ENCODE peak calls at places on chromosome 13, in seven cellular contexts. One of them, this sample, is unnamed.

GRCh38 chr13:22703601-22704209 is 477.1 kb upstream of the SGCG start:
- DNase-seq in MG63: peak
- DNase-seq in stimulated activated CD8-positive, alpha-beta memory T cell treated with anti-CD3 and anti-CD28 coated beads, Interleukin-2, amount 100 ng/mL, for 1 hour: no peak
- DNase-seq in islet precursor cell: no peak
- DNase-seq in glutamatergic neuron: no peak
- DNase-seq in brain microvascular endothelial cell: no peak
- DNase-seq in EL: no peak
- DNase-seq in this sample: no peak

GRCh38 chr13:73056054-73056962 is 2.5 kb upstream of the KLF5 start:
- DNase-seq in MG63: peak
- DNase-seq in stimulated activated CD8-positive, alpha-beta memory T cell treated with anti-CD3 and anti-CD28 coated beads, Interleukin-2, amount 100 ng/mL, for 1 hour: no peak
- DNase-seq in islet precursor cell: peak
- DNase-seq in glutamatergic neuron: no peak
- DNase-seq in brain microvascular endothelial cell: peak
- DNase-seq in EL: peak
- DNase-seq in this sample: no peak

GRCh38 chr13:28022848-28023518 is 34.5 kb upstream of the URAD start:
- DNase-seq in MG63: peak
- DNase-seq in stimulated activated CD8-positive, alpha-beta memory T cell treated with anti-CD3 and anti-CD28 coated beads, Interleukin-2, amount 100 ng/mL, for 1 hour: no peak
- DNase-seq in islet precursor cell: peak
- DNase-seq in glutamatergic neuron: no peak
- DNase-seq in brain microvascular endothelial cell: no peak
- DNase-seq in EL: peak
- DNase-seq in this sample: peak

GRCh38 chr13:96011291-96011875 is 41.8 kb downstream of the UGGT2 start:
- DNase-seq in MG63: no peak
- DNase-seq in stimulated activated CD8-positive, alpha-beta memory T cell treated with anti-CD3 and anti-CD28 coated beads, Interleukin-2, amount 100 ng/mL, for 1 hour: no peak
- DNase-seq in islet precursor cell: no peak
- DNase-seq in glutamatergic neuron: no peak
- DNase-seq in brain microvascular endothelial cell: no peak
- DNase-seq in EL: peak
- DNase-seq in this sample: no peak

GRCh38 chr13:71866173-71867091 is 572 bp downstream of the DACH1 start:
- DNase-seq in MG63: no peak
- DNase-seq in stimulated activated CD8-positive, alpha-beta memory T cell treated with anti-CD3 and anti-CD28 coated beads, Interleukin-2, amount 100 ng/mL, for 1 hour: no peak
- DNase-seq in islet precursor cell: peak
- DNase-seq in glutamatergic neuron: peak
- DNase-seq in brain microvascular endothelial cell: peak
- DNase-seq in EL: no peak
- DNase-seq in this sample: peak

GRCh38 chr13:42040730-42041016 is 7.8 kb upstream of the DGKH start:
- DNase-seq in MG63: peak
- DNase-seq in stimulated activated CD8-positive, alpha-beta memory T cell treated with anti-CD3 and anti-CD28 coated beads, Interleukin-2, amount 100 ng/mL, for 1 hour: no peak
- DNase-seq in islet precursor cell: no peak
- DNase-seq in glutamatergic neuron: no peak
- DNase-seq in brain microvascular endothelial cell: no peak
- DNase-seq in EL: no peak
- DNase-seq in this sample: no peak

GRCh38 chr13:94303644-94304174 is 175.8 kb downstream of the DCT start:
- DNase-seq in MG63: no peak
- DNase-seq in stimulated activated CD8-positive, alpha-beta memory T cell treated with anti-CD3 and anti-CD28 coated beads, Interleukin-2, amount 100 ng/mL, for 1 hour: no peak
- DNase-seq in islet precursor cell: peak
- DNase-seq in glutamatergic neuron: peak
- DNase-seq in brain microvascular endothelial cell: no peak
- DNase-seq in EL: no peak
- DNase-seq in this sample: no peak

GRCh38 chr13:37540228-37540627 is 58.3 kb downstream of the POSTN start:
- DNase-seq in MG63: peak
- DNase-seq in stimulated activated CD8-positive, alpha-beta memory T cell treated with anti-CD3 and anti-CD28 coated beads, Interleukin-2, amount 100 ng/mL, for 1 hour: no peak
- DNase-seq in islet precursor cell: no peak
- DNase-seq in glutamatergic neuron: no peak
- DNase-seq in brain microvascular endothelial cell: peak
- DNase-seq in EL: peak
- DNase-seq in this sample: no peak

GRCh38 chr13:110904748-110905147 is 10.1 kb downstream of the ANKRD10 start:
- DNase-seq in MG63: no peak
- DNase-seq in stimulated activated CD8-positive, alpha-beta memory T cell treated with anti-CD3 and anti-CD28 coated beads, Interleukin-2, amount 100 ng/mL, for 1 hour: no peak
- DNase-seq in islet precursor cell: no peak
- DNase-seq in glutamatergic neuron: no peak
- DNase-seq in brain microvascular endothelial cell: no peak
- DNase-seq in EL: no peak
- DNase-seq in this sample: no peak

GRCh38 chr13:36174923-36175322 is 39.4 kb downstream of the SOHLH2 start:
- DNase-seq in MG63: no peak
- DNase-seq in stimulated activated CD8-positive, alpha-beta memory T cell treated with anti-CD3 and anti-CD28 coated beads, Interleukin-2, amount 100 ng/mL, for 1 hour: no peak
- DNase-seq in islet precursor cell: no peak
- DNase-seq in glutamatergic neuron: no peak
- DNase-seq in brain microvascular endothelial cell: no peak
- DNase-seq in EL: no peak
- DNase-seq in this sample: no peak

GRCh38 chr13:100541882-100542545 is 46.6 kb downstream of the GGACT start:
- DNase-seq in MG63: no peak
- DNase-seq in stimulated activated CD8-positive, alpha-beta memory T cell treated with anti-CD3 and anti-CD28 coated beads, Interleukin-2, amount 100 ng/mL, for 1 hour: no peak
- DNase-seq in islet precursor cell: no peak
- DNase-seq in glutamatergic neuron: no peak
- DNase-seq in brain microvascular endothelial cell: no peak
- DNase-seq in EL: no peak
- DNase-seq in this sample: no peak

GRCh38 chr13:95643471-95643813 is 1.1 kb downstream of the DZIP1 start:
- DNase-seq in MG63: peak
- DNase-seq in stimulated activated CD8-positive, alpha-beta memory T cell treated with anti-CD3 and anti-CD28 coated beads, Interleukin-2, amount 100 ng/mL, for 1 hour: no peak
- DNase-seq in islet precursor cell: peak
- DNase-seq in glutamatergic neuron: no peak
- DNase-seq in brain microvascular endothelial cell: peak
- DNase-seq in EL: peak
- DNase-seq in this sample: peak

GRCh38 chr13:101423872-101424271 is 7.6 kb upstream of the NALCN start:
- DNase-seq in MG63: no peak
- DNase-seq in stimulated activated CD8-positive, alpha-beta memory T cell treated with anti-CD3 and anti-CD28 coated beads, Interleukin-2, amount 100 ng/mL, for 1 hour: no peak
- DNase-seq in islet precursor cell: peak
- DNase-seq in glutamatergic neuron: no peak
- DNase-seq in brain microvascular endothelial cell: no peak
- DNase-seq in EL: no peak
- DNase-seq in this sample: no peak

GRCh38 chr13:98453254-98453843 is 123.6 kb downstream of the STK24 start:
- DNase-seq in MG63: no peak
- DNase-seq in stimulated activated CD8-positive, alpha-beta memory T cell treated with anti-CD3 and anti-CD28 coated beads, Interleukin-2, amount 100 ng/mL, for 1 hour: no peak
- DNase-seq in islet precursor cell: no peak
- DNase-seq in glutamatergic neuron: no peak
- DNase-seq in brain microvascular endothelial cell: no peak
- DNase-seq in EL: peak
- DNase-seq in this sample: no peak

GRCh38 chr13:32720026-32720425 is 133.8 kb downstream of the PDS5B start:
- DNase-seq in MG63: no peak
- DNase-seq in stimulated activated CD8-positive, alpha-beta memory T cell treated with anti-CD3 and anti-CD28 coated beads, Interleukin-2, amount 100 ng/mL, for 1 hour: no peak
- DNase-seq in islet precursor cell: no peak
- DNase-seq in glutamatergic neuron: no peak
- DNase-seq in brain microvascular endothelial cell: no peak
- DNase-seq in EL: no peak
- DNase-seq in this sample: no peak

GRCh38 chr13:74424455-74424854 is 290.3 kb upstream of the KLF12 start:
- DNase-seq in MG63: no peak
- DNase-seq in stimulated activated CD8-positive, alpha-beta memory T cell treated with anti-CD3 and anti-CD28 coated beads, Interleukin-2, amount 100 ng/mL, for 1 hour: no peak
- DNase-seq in islet precursor cell: no peak
- DNase-seq in glutamatergic neuron: no peak
- DNase-seq in brain microvascular endothelial cell: no peak
- DNase-seq in EL: no peak
- DNase-seq in this sample: no peak

GRCh38 chr13:35231426-35231825 is 245.1 kb downstream of the MAB21L1 start:
- DNase-seq in MG63: no peak
- DNase-seq in stimulated activated CD8-positive, alpha-beta memory T cell treated with anti-CD3 and anti-CD28 coated beads, Interleukin-2, amount 100 ng/mL, for 1 hour: no peak
- DNase-seq in islet precursor cell: no peak
- DNase-seq in glutamatergic neuron: no peak
- DNase-seq in brain microvascular endothelial cell: no peak
- DNase-seq in EL: no peak
- DNase-seq in this sample: no peak

GRCh38 chr13:35699181-35699580 is 222.7 kb upstream of the MAB21L1 start:
- DNase-seq in MG63: peak
- DNase-seq in stimulated activated CD8-positive, alpha-beta memory T cell treated with anti-CD3 and anti-CD28 coated beads, Interleukin-2, amount 100 ng/mL, for 1 hour: no peak
- DNase-seq in islet precursor cell: no peak
- DNase-seq in glutamatergic neuron: no peak
- DNase-seq in brain microvascular endothelial cell: peak
- DNase-seq in EL: peak
- DNase-seq in this sample: no peak

GRCh38 chr13:112974676-112975075 is 5.7 kb downstream of the MCF2L start:
- DNase-seq in MG63: no peak
- DNase-seq in stimulated activated CD8-positive, alpha-beta memory T cell treated with anti-CD3 and anti-CD28 coated beads, Interleukin-2, amount 100 ng/mL, for 1 hour: no peak
- DNase-seq in islet precursor cell: no peak
- DNase-seq in glutamatergic neuron: no peak
- DNase-seq in brain microvascular endothelial cell: no peak
- DNase-seq in EL: peak
- DNase-seq in this sample: no peak

GRCh38 chr13:38262211-38262610 is 87.4 kb upstream of the UFM1 start:
- DNase-seq in MG63: no peak
- DNase-seq in stimulated activated CD8-positive, alpha-beta memory T cell treated with anti-CD3 and anti-CD28 coated beads, Interleukin-2, amount 100 ng/mL, for 1 hour: no peak
- DNase-seq in islet precursor cell: no peak
- DNase-seq in glutamatergic neuron: no peak
- DNase-seq in brain microvascular endothelial cell: peak
- DNase-seq in EL: peak
- DNase-seq in this sample: no peak